ENCODE peak calls at places on chromosomes 4 and X, in six cellular contexts. H is mammary epithelial cell, D is tibial nerve, L is upper lobe of right lung, S is cardiac muscle cell, Q is ovary. U is an unnamed sample.

GRCh38 chrX:135489542-135489941 is 30.9 kb upstream of the INTS6L start:
- DNase-seq in H (no peak), D (no peak), L (no peak), S (no peak), Q (no peak), U (no peak)

GRCh38 chrX:39900788-39901170 is 197.0 kb downstream of the BCOR start:
- DNase-seq in H (no peak), D (no peak), L (no peak), S (no peak), Q (peak; percentile 36), U (peak; percentile 25)

GRCh38 chrX:118459494-118459893 is 36.1 kb upstream of the DOCK11 start:
- DNase-seq in H (peak; percentile 12), D (no peak), L (no peak), S (peak; percentile 16), Q (no peak), U (peak; percentile 50)

GRCh38 chrX:1895583-1895982 is 280.7 kb downstream of the ASMT start:
- DNase-seq in H (no peak), D (no peak), L (no peak), S (no peak), Q (no peak), U (no peak)

GRCh38 chrX:18676470-18676869 is 4.6 kb upstream of the RS1 start:
- DNase-seq in H (no peak), D (no peak), L (no peak), S (peak; percentile 32), Q (peak; percentile 33), U (peak; percentile 20)

GRCh38 chr4:150579591-150580234 is 2.2 kb upstream of the MAB21L2 start:
- DNase-seq in H (no peak), D (no peak), L (no peak), S (peak; percentile 65), Q (no peak), U (no peak)

GRCh38 chr4:65918217-65918616 is 247.9 kb upstream of the EPHA5 start:
- DNase-seq in H (no peak), D (no peak), L (no peak), S (peak; percentile 5), Q (no peak), U (no peak)

GRCh38 chrX:129577473-129577872 is 37.4 kb downstream of the OCRL start:
- DNase-seq in H (peak; percentile 5), D (no peak), L (no peak), S (no peak), Q (no peak), U (peak; percentile 83)

GRCh38 chr4:42151568-42152506 is 618 bp downstream of the BEND4 start:
- DNase-seq in H (no peak), D (no peak), L (no peak), S (peak; percentile 72), Q (no peak), U (no peak)

GRCh38 chrX:38610839-38611238 is 49.5 kb downstream of the TSPAN7 start:
- DNase-seq in H (no peak), D (no peak), L (no peak), S (no peak), Q (no peak), U (no peak)

GRCh38 chr4:8106451-8107025 is 52.1 kb downstream of the ABLIM2 start:
- DNase-seq in H (no peak), D (no peak), L (no peak), S (no peak), Q (no peak), U (no peak)

GRCh38 chr4:143482753-143483362 is 30.6 kb upstream of the SMARCA5 start:
- DNase-seq in H (peak; percentile 18), D (no peak), L (no peak), S (peak; percentile 41), Q (no peak), U (peak; percentile 69)

GRCh38 chrX:56233100-56233499 is 944 bp downstream of the KLF8 start:
- DNase-seq in H (no peak), D (no peak), L (peak; percentile 48), S (peak; percentile 13), Q (peak; percentile 41), U (peak; percentile 3)

GRCh38 chr4:20554134-20554533 is 146.1 kb upstream of the PACRGL start:
- DNase-seq in H (peak; percentile 52), D (no peak), L (no peak), S (no peak), Q (no peak), U (no peak)

GRCh38 chr4:169164669-169165415 is 105.9 kb downstream of the SH3RF1 start:
- DNase-seq in H (no peak), D (no peak), L (no peak), S (no peak), Q (no peak), U (peak; percentile 58)

GRCh38 chr4:145179201-145179860 is 1.1 kb downstream of the OTUD4 start:
- DNase-seq in H (peak; percentile 71), D (peak; percentile 43), L (peak; percentile 93), S (peak; percentile 49), Q (peak; percentile 74), U (peak; percentile 54)

GRCh38 chrX:68504237-68504636 is 5.4 kb downstream of the YIPF6 start:
- DNase-seq in H (peak; percentile 68), D (no peak), L (no peak), S (no peak), Q (no peak), U (peak; percentile 92)

DNA sequence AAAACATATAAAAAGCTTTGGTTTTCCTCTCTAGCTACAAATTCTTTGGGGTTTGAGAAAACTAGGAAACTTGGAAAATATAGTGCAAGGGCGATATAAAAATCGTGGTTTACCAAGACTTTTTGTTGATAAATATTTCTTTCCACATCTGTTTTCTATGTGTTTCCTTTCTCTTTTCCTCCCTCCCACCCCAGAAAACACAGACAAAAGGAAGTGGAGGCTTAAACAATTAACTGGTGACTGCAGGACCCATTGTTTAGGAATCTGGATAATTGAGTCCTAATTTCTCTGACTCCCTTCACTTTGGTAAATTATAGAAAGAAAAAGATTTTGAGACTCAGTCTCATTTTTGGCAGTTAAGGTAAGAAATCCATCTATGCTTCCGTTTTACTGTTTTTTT is 203.8 kb downstream of the SPRY1 start:
- DNase-seq in H (no peak), D (no peak), L (no peak), S (no peak), Q (no peak), U (no peak)
- H3K4me3 ChIP-seq in H (no peak overlapping the region), D (no peak overlapping the region), L (no peak overlapping the region), S (no peak overlapping the region), Q (no peak overlapping the region), U (no peak overlapping the region)

GRCh38 chr4:3465698-3466671 is 2.9 kb downstream of the DOK7 start:
- DNase-seq in H (no peak), D (no peak), L (no peak), S (peak; percentile 52), Q (no peak), U (peak; percentile 9)
- TF ChIP-seq CTCF in H (no peak), D (no peak), L (no peak), S (peak; percentile 19), Q (no peak), U (peak; percentile 12)

GRCh38 chr4:6935961-6936360 is 26.3 kb downstream of the TBC1D14 start:
- DNase-seq in H (no peak), D (no peak), L (no peak), S (no peak), Q (no peak), U (no peak)

GRCh38 chr4:6938758-6939201 is 29.2 kb downstream of the TBC1D14 start:
- DNase-seq in H (no peak), D (no peak), L (peak; percentile 79), S (no peak), Q (no peak), U (no peak)

GRCh38 chr4:6937748-6938147 is 28.1 kb downstream of the TBC1D14 start:
- DNase-seq in H (no peak), D (no peak), L (no peak), S (no peak), Q (no peak), U (no peak)

GRCh38 chr4:6938237-6938636 is 28.6 kb downstream of the TBC1D14 start:
- DNase-seq in H (no peak), D (no peak), L (peak; percentile 76), S (no peak), Q (no peak), U (peak; percentile 14)

GRCh38 chr4:6937201-6937600 is 27.6 kb downstream of the TBC1D14 start:
- DNase-seq in H (no peak), D (no peak), L (no peak), S (no peak), Q (no peak), U (no peak)
- H3K4me3 ChIP-seq in H (no peak overlapping the region), D (no peak overlapping the region), L (no peak overlapping the region), S (no peak overlapping the region), Q (no peak overlapping the region), U (no peak overlapping the region)

DNA sequence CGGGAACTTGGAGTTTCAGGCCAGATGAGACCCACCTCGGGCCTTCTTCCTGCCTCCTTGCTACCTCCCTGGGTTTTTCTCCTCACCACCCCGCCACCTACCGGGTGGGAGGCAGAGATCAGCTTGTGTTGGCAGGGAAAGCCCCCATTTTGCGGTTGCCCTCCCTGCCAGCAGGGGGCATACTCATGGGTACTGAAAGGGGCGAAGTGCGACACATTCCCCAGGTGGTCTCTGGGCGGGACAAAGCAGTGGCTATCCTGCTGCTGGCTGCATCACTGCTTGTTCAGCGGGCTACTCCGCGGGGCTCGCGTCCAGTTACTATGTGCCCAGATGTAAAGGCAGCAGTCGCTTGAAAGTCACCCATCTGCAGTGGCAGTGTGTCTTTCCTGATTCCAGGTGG is 330.3 kb downstream of the PDHA2 start:
- DNase-seq in H (no peak), D (no peak), L (no peak), S (no peak), Q (no peak), U (no peak)
- TF ChIP-seq CTCF in H (no peak), D (no peak), L (no peak), S (no peak), Q (no peak), U (no peak)

GRCh38 chr4:5839332-5839731 is 53.6 kb downstream of the CRMP1 start:
- DNase-seq in H (no peak), D (no peak), L (no peak), S (no peak), Q (no peak), U (no peak)
- H3K4me3 ChIP-seq in H (no peak overlapping the region), D (no peak overlapping the region), L (no peak overlapping the region), S (no peak overlapping the region), Q (no peak overlapping the region), U (no peak overlapping the region)

DNA sequence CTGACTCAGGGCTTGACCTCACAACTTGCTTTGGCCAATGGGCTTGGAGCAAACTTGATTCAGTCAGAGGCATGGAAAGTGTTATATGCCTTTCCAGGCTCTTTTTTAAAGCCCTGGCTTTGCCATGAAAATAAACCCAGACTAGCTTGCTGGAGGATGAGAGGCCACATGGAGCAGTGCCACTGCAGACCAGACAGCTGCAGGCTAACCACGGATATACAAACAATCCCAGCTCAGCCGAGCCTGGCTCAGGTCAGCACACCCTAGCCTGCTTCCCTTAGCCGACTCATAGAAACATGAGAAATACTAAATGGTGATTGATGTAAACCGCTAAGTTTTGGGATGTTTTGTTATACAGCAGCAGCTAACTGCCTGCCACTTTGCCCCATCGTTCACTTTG is 345.1 kb downstream of the ARHGAP10 start:
- DNase-seq in H (no peak), D (no peak), L (no peak), S (no peak), Q (no peak), U (peak; percentile 44)
- TF ChIP-seq CTCF in H (no peak), D (no peak), L (no peak), S (no peak), Q (no peak), U (no peak)

GRCh38 chrX:45767021-45767491 is 566.4 kb upstream of the DIPK2B start:
- DNase-seq in H (peak; percentile 75), D (no peak), L (no peak), S (no peak), Q (no peak), U (peak; percentile 55)
- H3K4me3 ChIP-seq in H (peak overlapping the region; percentile 91), D (no peak overlapping the region), L (peak overlapping the region; percentile 57), S (no peak overlapping the region), Q (peak overlapping the region; percentile 38), U (peak overlapping the region; percentile 83)